ENCODE peak calls at places on chromosomes 6 and 20, in ten cellular contexts. S, C, G, N, W, H, D, V, F and P are unnamed samples.

GRCh38 chr6:112606726-112607125 is 259.6 kb downstream of the RFPL4B start:
- DNase-seq in V (no peak), C (no peak), N (no peak), S (no peak), D (no peak), W (no peak), H (no peak), G (no peak), F (no peak), P (no peak)

GRCh38 chr20:32972181-32973076 is 31.8 kb downstream of the SUN5 start:
- DNase-seq in S (no peak), D (no peak), G (no peak), F (peak; percentile 83), C (no peak), W (peak; percentile 98), H (no peak), N (peak; percentile 77), V (peak; percentile 40), P (peak; percentile 82)

GRCh38 chr6:53109612-53110011 is 39.0 kb downstream of the GCM1 start:
- DNase-seq in G (no peak), H (no peak), W (no peak), F (no peak), S (no peak), V (no peak), D (no peak), N (no peak), C (no peak), P (no peak)

GRCh38 chr6:49087372-49087771 is 375.7 kb downstream of the MMUT start:
- DNase-seq in S (no peak), H (no peak), D (no peak), W (no peak), N (no peak), G (no peak), F (no peak), C (no peak), V (no peak), P (no peak)

GRCh38 chr6:57173056-57173885 is 1.1 kb downstream of the BAG2 start:
- DNase-seq in S (peak; percentile 15), W (peak; percentile 76), D (no peak), G (no peak), F (peak; percentile 71), V (no peak), C (no peak), H (no peak), N (peak; percentile 30), P (no peak)

GRCh38 chr6:30763618-30764489 is 19.5 kb upstream of the IER3 start:
- DNase-seq in S (no peak), W (no peak), F (no peak), V (peak; percentile 61), G (no peak), C (no peak), N (no peak), H (no peak), D (no peak), P (no peak)

GRCh38 chr6:128491643-128492206 is 28.7 kb downstream of the PTPRK start:
- DNase-seq in F (no peak), H (no peak), W (peak; percentile 27), S (no peak), C (no peak), D (no peak), V (no peak), G (no peak), N (no peak), P (no peak)

GRCh38 chr20:37524859-37525708 is 2.6 kb downstream of the BLCAP start:
- DNase-seq in W (no peak), F (no peak), D (no peak), S (no peak), N (no peak), H (no peak), C (no peak), V (no peak), G (no peak), P (peak; percentile 44)